ENCODE peak calls at places on chromosomes 1 and 21, in eight cellular contexts. One of them, this sample, is unnamed.

GRCh38 chr1:183159960-183160359 is 26.1 kb upstream of the LAMC2 start:
- DNase-seq in amniotic stem cell: no peak
- DNase-seq in NCI-H1105: no peak
- DNase-seq in uterus: no peak
- DNase-seq in endothelial cell: no peak
- DNase-seq in NCI-H1048: peak; percentile 59
- DNase-seq in cardiac fibroblast: peak; percentile 80
- DNase-seq in glutamatergic neuron: no peak
- DNase-seq in this sample: no peak

GRCh38 chr1:70504821-70505193 is 93.7 kb downstream of the CTH start:
- DNase-seq in cardiac fibroblast: peak; percentile 36
- DNase-seq in NCI-H1048: no peak
- DNase-seq in amniotic stem cell: no peak
- DNase-seq in glutamatergic neuron: no peak
- DNase-seq in endothelial cell: no peak
- DNase-seq in NCI-H1105: no peak
- DNase-seq in uterus: peak; percentile 70
- DNase-seq in this sample: no peak

GRCh38 chr1:159938905-159939587 is 6.4 kb downstream of the IGSF9 start:
- DNase-seq in glutamatergic neuron: no peak
- DNase-seq in uterus: no peak
- DNase-seq in endothelial cell: no peak
- DNase-seq in cardiac fibroblast: no peak
- DNase-seq in NCI-H1048: no peak
- DNase-seq in NCI-H1105: no peak
- DNase-seq in amniotic stem cell: no peak
- DNase-seq in this sample: no peak

GRCh38 chr1:154176341-154176740 is 15.6 kb downstream of the TPM3 start:
- DNase-seq in uterus: no peak
- DNase-seq in NCI-H1048: no peak
- DNase-seq in amniotic stem cell: peak; percentile 61
- DNase-seq in NCI-H1105: no peak
- DNase-seq in endothelial cell: no peak
- DNase-seq in cardiac fibroblast: peak; percentile 83
- DNase-seq in glutamatergic neuron: no peak
- DNase-seq in this sample: no peak

GRCh38 chr1:228011721-228012311 is 5.0 kb downstream of the WNT3A start:
- DNase-seq in NCI-H1105: no peak
- DNase-seq in uterus: peak; percentile 6
- DNase-seq in NCI-H1048: no peak
- DNase-seq in endothelial cell: no peak
- DNase-seq in cardiac fibroblast: no peak
- DNase-seq in glutamatergic neuron: no peak
- DNase-seq in amniotic stem cell: no peak
- DNase-seq in this sample: no peak

GRCh38 chr1:15344380-15344779 is 65.3 kb upstream of the EFHD2 start:
- DNase-seq in amniotic stem cell: no peak
- DNase-seq in NCI-H1048: no peak
- DNase-seq in cardiac fibroblast: no peak
- DNase-seq in glutamatergic neuron: no peak
- DNase-seq in uterus: no peak
- DNase-seq in NCI-H1105: no peak
- DNase-seq in endothelial cell: no peak
- DNase-seq in this sample: no peak

GRCh38 chr1:180267211-180267561 is 37.1 kb downstream of the LHX4 start:
- DNase-seq in uterus: no peak
- DNase-seq in glutamatergic neuron: no peak
- DNase-seq in NCI-H1048: no peak
- DNase-seq in amniotic stem cell: no peak
- DNase-seq in endothelial cell: no peak
- DNase-seq in cardiac fibroblast: no peak
- DNase-seq in NCI-H1105: no peak
- DNase-seq in this sample: no peak

GRCh38 chr1:1759456-1760344 is 18.6 kb downstream of the NADK start:
- DNase-seq in amniotic stem cell: no peak
- DNase-seq in cardiac fibroblast: no peak
- DNase-seq in NCI-H1048: no peak
- DNase-seq in endothelial cell: no peak
- DNase-seq in glutamatergic neuron: no peak
- DNase-seq in uterus: peak; percentile 13
- DNase-seq in NCI-H1105: no peak
- DNase-seq in this sample: no peak

GRCh38 chr1:212012034-212012740 is 23.2 kb downstream of the INTS7 start:
- DNase-seq in cardiac fibroblast: peak; percentile 81
- DNase-seq in NCI-H1048: peak; percentile 35
- DNase-seq in endothelial cell: peak; percentile 60
- DNase-seq in glutamatergic neuron: peak; percentile 70
- DNase-seq in uterus: peak; percentile 54
- DNase-seq in NCI-H1105: peak; percentile 66
- DNase-seq in amniotic stem cell: peak; percentile 6
- DNase-seq in this sample: peak; percentile 24

GRCh38 chr21:40020651-40021050 is 153.4 kb downstream of the PCP4 start:
- DNase-seq in NCI-H1105: no peak
- DNase-seq in amniotic stem cell: no peak
- DNase-seq in glutamatergic neuron: no peak
- DNase-seq in NCI-H1048: no peak
- DNase-seq in cardiac fibroblast: no peak
- DNase-seq in endothelial cell: no peak
- DNase-seq in uterus: no peak
- DNase-seq in this sample: no peak

GRCh38 chr1:15381805-15382204 is 27.9 kb upstream of the EFHD2 start:
- DNase-seq in NCI-H1105: no peak
- DNase-seq in NCI-H1048: no peak
- DNase-seq in amniotic stem cell: no peak
- DNase-seq in cardiac fibroblast: no peak
- DNase-seq in endothelial cell: no peak
- DNase-seq in glutamatergic neuron: no peak
- DNase-seq in uterus: no peak
- DNase-seq in this sample: no peak

GRCh38 chr1:208476825-208477170 is 232.6 kb upstream of the PLXNA2 start:
- DNase-seq in amniotic stem cell: no peak
- DNase-seq in uterus: no peak
- DNase-seq in cardiac fibroblast: no peak
- DNase-seq in endothelial cell: no peak
- DNase-seq in NCI-H1105: peak; percentile 55
- DNase-seq in glutamatergic neuron: no peak
- DNase-seq in NCI-H1048: no peak
- DNase-seq in this sample: no peak

GRCh38 chr1:15062479-15063099 is 91.0 kb upstream of the TMEM51 start:
- DNase-seq in NCI-H1048: no peak
- DNase-seq in glutamatergic neuron: no peak
- DNase-seq in cardiac fibroblast: peak; percentile 6
- DNase-seq in NCI-H1105: no peak
- DNase-seq in uterus: no peak
- DNase-seq in endothelial cell: peak; percentile 26
- DNase-seq in amniotic stem cell: no peak
- DNase-seq in this sample: no peak

GRCh38 chr21:37700641-37701202 is 215.5 kb downstream of the KCNJ6 start:
- DNase-seq in NCI-H1105: peak; percentile 76
- DNase-seq in endothelial cell: peak; percentile 58
- DNase-seq in cardiac fibroblast: peak; percentile 92
- DNase-seq in glutamatergic neuron: peak; percentile 81
- DNase-seq in NCI-H1048: peak; percentile 52
- DNase-seq in amniotic stem cell: peak; percentile 7
- DNase-seq in uterus: no peak
- DNase-seq in this sample: peak; percentile 36

GRCh38 chr21:34280389-34280795 is 83.4 kb upstream of the KCNE2 start:
- DNase-seq in NCI-H1048: no peak
- DNase-seq in endothelial cell: no peak
- DNase-seq in glutamatergic neuron: no peak
- DNase-seq in amniotic stem cell: no peak
- DNase-seq in NCI-H1105: no peak
- DNase-seq in uterus: peak; percentile 54
- DNase-seq in cardiac fibroblast: no peak
- DNase-seq in this sample: no peak

GRCh38 chr1:210232524-210233215 is at the start of gene SERTAD4:
- DNase-seq in endothelial cell: peak; percentile 28
- DNase-seq in NCI-H1105: peak; percentile 55
- DNase-seq in glutamatergic neuron: peak; percentile 66
- DNase-seq in amniotic stem cell: peak; percentile 20
- DNase-seq in uterus: peak; percentile 50
- DNase-seq in NCI-H1048: peak; percentile 99
- DNase-seq in cardiac fibroblast: peak; percentile 38
- DNase-seq in this sample: no peak

GRCh38 chr1:109547412-109548320 is 749 bp upstream of the GNAI3 start:
- DNase-seq in amniotic stem cell: no peak
- DNase-seq in endothelial cell: no peak
- DNase-seq in uterus: peak; percentile 43
- DNase-seq in glutamatergic neuron: no peak
- DNase-seq in cardiac fibroblast: peak; percentile 38
- DNase-seq in NCI-H1048: no peak
- DNase-seq in NCI-H1105: no peak
- DNase-seq in this sample: no peak

GRCh38 chr1:1435094-1435903 is at the start of gene VWA1:
- DNase-seq in endothelial cell: peak; percentile 75
- DNase-seq in glutamatergic neuron: peak; percentile 75
- DNase-seq in NCI-H1105: peak; percentile 72
- DNase-seq in NCI-H1048: peak; percentile 44
- DNase-seq in cardiac fibroblast: peak; percentile 55
- DNase-seq in uterus: peak; percentile 73
- DNase-seq in amniotic stem cell: peak; percentile 26
- DNase-seq in this sample: peak; percentile 15

GRCh38 chr21:14943636-14944035 is 121.2 kb downstream of the NRIP1 start:
- DNase-seq in NCI-H1048: no peak
- DNase-seq in NCI-H1105: no peak
- DNase-seq in uterus: no peak
- DNase-seq in amniotic stem cell: no peak
- DNase-seq in glutamatergic neuron: no peak
- DNase-seq in endothelial cell: no peak
- DNase-seq in cardiac fibroblast: no peak
- DNase-seq in this sample: no peak

GRCh38 chr1:35810096-35810860 is 2.5 kb downstream of the AGO4 start:
- DNase-seq in glutamatergic neuron: no peak
- DNase-seq in uterus: no peak
- DNase-seq in NCI-H1048: no peak
- DNase-seq in NCI-H1105: no peak
- DNase-seq in amniotic stem cell: no peak
- DNase-seq in cardiac fibroblast: peak; percentile 46
- DNase-seq in endothelial cell: no peak
- DNase-seq in this sample: no peak

GRCh38 chr1:154739654-154740053 is 130.4 kb downstream of the KCNN3 start:
- DNase-seq in uterus: no peak
- DNase-seq in NCI-H1105: no peak
- DNase-seq in amniotic stem cell: no peak
- DNase-seq in endothelial cell: no peak
- DNase-seq in NCI-H1048: no peak
- DNase-seq in cardiac fibroblast: no peak
- DNase-seq in glutamatergic neuron: no peak
- DNase-seq in this sample: no peak

GRCh38 chr21:45424854-45425795 is 20.2 kb downstream of the COL18A1 start:
- DNase-seq in uterus: no peak
- DNase-seq in glutamatergic neuron: no peak
- DNase-seq in cardiac fibroblast: no peak
- DNase-seq in endothelial cell: no peak
- DNase-seq in amniotic stem cell: no peak
- DNase-seq in NCI-H1048: no peak
- DNase-seq in NCI-H1105: no peak
- DNase-seq in this sample: no peak

GRCh38 chr1:150235436-150235851 is 468 bp downstream of the ANP32E start:
- DNase-seq in uterus: peak; percentile 46
- DNase-seq in endothelial cell: peak; percentile 11
- DNase-seq in glutamatergic neuron: no peak
- DNase-seq in amniotic stem cell: no peak
- DNase-seq in NCI-H1105: no peak
- DNase-seq in cardiac fibroblast: no peak
- DNase-seq in NCI-H1048: no peak
- DNase-seq in this sample: no peak

GRCh38 chr1:175154595-175155472 is 37.7 kb downstream of the KIAA0040 start:
- DNase-seq in glutamatergic neuron: peak; percentile 78
- DNase-seq in amniotic stem cell: no peak
- DNase-seq in cardiac fibroblast: peak; percentile 59
- DNase-seq in endothelial cell: peak; percentile 75
- DNase-seq in NCI-H1105: peak; percentile 68
- DNase-seq in NCI-H1048: peak; percentile 49
- DNase-seq in uterus: peak; percentile 61
- DNase-seq in this sample: no peak

GRCh38 chr21:45575304-45575992 is 33.2 kb upstream of the SLC19A1 start:
- DNase-seq in uterus: no peak
- DNase-seq in cardiac fibroblast: no peak
- DNase-seq in amniotic stem cell: no peak
- DNase-seq in NCI-H1048: no peak
- DNase-seq in glutamatergic neuron: no peak
- DNase-seq in NCI-H1105: no peak
- DNase-seq in endothelial cell: no peak
- DNase-seq in this sample: no peak

This sample was measured in AG09319.